ENCODE peak calls at places on chromosomes 11 and 22, in four cellular contexts. Y, N, H and F are unnamed samples.

GRCh38 chr22:37428649-37429586 is 1.6 kb upstream of the ELFN2 start:
- DNase-seq in N (no peak), H (peak), Y (no peak), F (peak)

GRCh38 chr11:17291710-17292109 is 15.2 kb downstream of the NUCB2 start:
- DNase-seq in N (no peak), Y (no peak), H (no peak), F (no peak)

GRCh38 chr11:15968461-15969130 is 387.8 kb downstream of the SOX6 start:
- DNase-seq in H (no peak), Y (peak), N (no peak), F (no peak)

GRCh38 chr22:44860311-44860710 is 107.9 kb downstream of the ARHGAP8 start:
- DNase-seq in Y (no peak), N (no peak), H (no peak), F (no peak)

GRCh38 chr22:23984430-23984829 is 4.5 kb downstream of the GSTT2 start:
- DNase-seq in Y (peak), H (no peak), N (no peak), F (peak)

GRCh38 chr22:43884600-43885318 is 7.1 kb downstream of the PNPLA5 start:
- DNase-seq in Y (no peak), H (peak), N (no peak), F (no peak)

GRCh38 chr22:39486951-39487825 is 14.9 kb upstream of the MIEF1 start:
- DNase-seq in N (no peak), Y (peak), H (no peak), F (no peak)

GRCh38 chr11:29231991-29232390 is 784.8 kb downstream of the KCNA4 start:
- DNase-seq in H (no peak), Y (no peak), N (peak), F (peak)

GRCh38 chr11:16346975-16347374 is 9.4 kb downstream of the SOX6 start:
- DNase-seq in H (no peak), Y (no peak), N (no peak), F (no peak)

GRCh38 chr11:132337819-132338416 is 967.5 kb downstream of the NTM start:
- DNase-seq in H (no peak), Y (no peak), N (no peak), F (no peak)

GRCh38 chr11:131584694-131585592 is 214.5 kb downstream of the NTM start:
- DNase-seq in N (no peak), H (no peak), Y (peak), F (no peak)

GRCh38 chr22:19129871-19130270 is 1.2 kb upstream of the TSSK2 start:
- DNase-seq in N (no peak), Y (no peak), H (no peak), F (no peak)

GRCh38 chr11:77993902-77994301 is 566 bp downstream of the INTS4 start:
- DNase-seq in H (no peak), Y (no peak), N (no peak), F (no peak)

GRCh38 chr11:75873417-75874148 is 58.6 kb downstream of the UVRAG start:
- DNase-seq in Y (peak), N (no peak), H (no peak), F (no peak)

GRCh38 chr11:68441466-68442230 is 18.9 kb upstream of the PPP6R3 start:
- DNase-seq in Y (no peak), N (no peak), H (no peak), F (peak)

GRCh38 chr11:66112640-66113098 is 42.6 kb downstream of the PACS1 start:
- DNase-seq in Y (no peak), N (no peak), H (no peak), F (peak)

GRCh38 chr11:11252403-11252802 is 100.6 kb downstream of the CSNK2A3 start:
- DNase-seq in Y (no peak), H (no peak), N (no peak), F (no peak)

GRCh38 chr11:9664276-9665171 is 647 bp downstream of the SWAP70 start:
- DNase-seq in Y (no peak), N (no peak), H (peak), F (peak)

GRCh38 chr11:69425895-69426544 is 55.4 kb upstream of the LINC01488 start:
- DNase-seq in N (no peak), H (peak), Y (no peak), F (no peak)

GRCh38 chr11:125069796-125070195 is 6.7 kb downstream of the SLC37A2 start:
- DNase-seq in Y (no peak), N (no peak), H (no peak), F (no peak)

GRCh38 chr11:20003357-20003756 is 156.9 kb downstream of the DBX1 start:
- DNase-seq in H (no peak), Y (no peak), N (no peak), F (no peak)

GRCh38 chr11:69949327-69949726 is 128.8 kb upstream of the ANO1 start:
- DNase-seq in N (no peak), Y (no peak), H (no peak), F (peak)

GRCh38 chr22:27993774-27994350 is 74.8 kb upstream of the PITPNB start:
- DNase-seq in Y (no peak), N (no peak), H (no peak), F (no peak)

GRCh38 chr22:35892192-35892591 is 136.4 kb downstream of the RBFOX2 start:
- DNase-seq in Y (no peak), H (no peak), N (peak), F (peak)

GRCh38 chr22:48464246-48464645 is 1363.4 kb downstream of the BRD1 start:
- DNase-seq in Y (no peak), N (no peak), H (no peak), F (no peak)

GRCh38 chr11:16924826-16925494 is 89.3 kb downstream of the PLEKHA7 start:
- DNase-seq in H (no peak), N (no peak), Y (peak), F (peak)

GRCh38 chr11:75140269-75141138 is 10.4 kb upstream of the SLCO2B1 start:
- DNase-seq in Y (peak), N (no peak), H (peak), F (no peak)